ENCODE peak calls at places on chromosomes 12 and 14, in five cellular contexts. One of them, this sample, is unnamed.

GRCh38 chr14:95943699-95944098 is 67.1 kb downstream of the TUNAR start:
- DNase-seq in NCI-H1092: peak
- DNase-seq in GOT3: no peak
- DNase-seq in hepatocyte: no peak
- DNase-seq in NCI-H2029 treated with DMSO at 0.1 percent for 48 hours: no peak
- DNase-seq in this sample: no peak

GRCh38 chr14:73176673-73177072 is 40.4 kb downstream of the PSEN1 start:
- DNase-seq in NCI-H1092: no peak
- DNase-seq in GOT3: no peak
- DNase-seq in hepatocyte: no peak
- DNase-seq in NCI-H2029 treated with DMSO at 0.1 percent for 48 hours: no peak
- DNase-seq in this sample: peak

GRCh38 chr14:37078131-37078530 is 94.3 kb downstream of the SLC25A21 start:
- DNase-seq in NCI-H1092: no peak
- DNase-seq in GOT3: no peak
- DNase-seq in hepatocyte: no peak
- DNase-seq in NCI-H2029 treated with DMSO at 0.1 percent for 48 hours: no peak
- DNase-seq in this sample: no peak

GRCh38 chr14:88189040-88189839 is 133.8 kb downstream of the KCNK10 start:
- DNase-seq in NCI-H1092: peak
- DNase-seq in GOT3: no peak
- DNase-seq in hepatocyte: peak
- DNase-seq in NCI-H2029 treated with DMSO at 0.1 percent for 48 hours: peak
- DNase-seq in this sample: peak

GRCh38 chr14:98189944-98190343 is 1082.1 kb downstream of the BCL11B start:
- DNase-seq in NCI-H1092: no peak
- DNase-seq in GOT3: no peak
- DNase-seq in hepatocyte: no peak
- DNase-seq in NCI-H2029 treated with DMSO at 0.1 percent for 48 hours: no peak
- DNase-seq in this sample: no peak

GRCh38 chr14:68548194-68549056 is 244.4 kb downstream of the ZFP36L1 start:
- DNase-seq in NCI-H1092: peak
- DNase-seq in GOT3: peak
- DNase-seq in hepatocyte: peak
- DNase-seq in NCI-H2029 treated with DMSO at 0.1 percent for 48 hours: no peak
- DNase-seq in this sample: no peak

GRCh38 chr14:89571502-89571901 is 154.5 kb upstream of the FOXN3 start:
- DNase-seq in NCI-H1092: no peak
- DNase-seq in GOT3: no peak
- DNase-seq in hepatocyte: no peak
- DNase-seq in NCI-H2029 treated with DMSO at 0.1 percent for 48 hours: no peak
- DNase-seq in this sample: no peak

GRCh38 chr12:70733385-70733784 is 96.2 kb upstream of the PTPRB start:
- DNase-seq in NCI-H1092: peak
- DNase-seq in GOT3: no peak
- DNase-seq in hepatocyte: peak
- DNase-seq in NCI-H2029 treated with DMSO at 0.1 percent for 48 hours: peak
- DNase-seq in this sample: peak

GRCh38 chr14:102362084-102362483 is 606 bp downstream of the CINP start:
- DNase-seq in NCI-H1092: no peak
- DNase-seq in GOT3: no peak
- DNase-seq in hepatocyte: peak
- DNase-seq in NCI-H2029 treated with DMSO at 0.1 percent for 48 hours: no peak
- DNase-seq in this sample: no peak

GRCh38 chr12:103560604-103561101 is 26.4 kb upstream of the STAB2 start:
- DNase-seq in NCI-H1092: no peak
- DNase-seq in GOT3: peak
- DNase-seq in hepatocyte: peak
- DNase-seq in NCI-H2029 treated with DMSO at 0.1 percent for 48 hours: no peak
- DNase-seq in this sample: no peak

GRCh38 chr14:90641111-90642010 is 174.9 kb downstream of the TTC7B start:
- DNase-seq in NCI-H1092: no peak
- DNase-seq in GOT3: no peak
- DNase-seq in hepatocyte: no peak
- DNase-seq in NCI-H2029 treated with DMSO at 0.1 percent for 48 hours: no peak
- DNase-seq in this sample: no peak

GRCh38 chr12:71846322-71846940 is 6.9 kb downstream of the TBC1D15 start:
- DNase-seq in NCI-H1092: no peak
- DNase-seq in GOT3: no peak
- DNase-seq in hepatocyte: peak
- DNase-seq in NCI-H2029 treated with DMSO at 0.1 percent for 48 hours: no peak
- DNase-seq in this sample: peak

GRCh38 chr14:21192875-21193535 is 37.1 kb upstream of the OR5AU1 start:
- DNase-seq in NCI-H1092: no peak
- DNase-seq in GOT3: no peak
- DNase-seq in hepatocyte: no peak
- DNase-seq in NCI-H2029 treated with DMSO at 0.1 percent for 48 hours: no peak
- DNase-seq in this sample: no peak

GRCh38 chr14:106826833-106827369 is 1300.5 kb downstream of the TMEM121 start:
- DNase-seq in NCI-H1092: no peak
- DNase-seq in GOT3: no peak
- DNase-seq in hepatocyte: no peak
- DNase-seq in NCI-H2029 treated with DMSO at 0.1 percent for 48 hours: no peak
- DNase-seq in this sample: no peak

GRCh38 chr12:100991059-100991562 is 196.5 kb downstream of the ANO4 start:
- DNase-seq in NCI-H1092: no peak
- DNase-seq in GOT3: no peak
- DNase-seq in hepatocyte: no peak
- DNase-seq in NCI-H2029 treated with DMSO at 0.1 percent for 48 hours: no peak
- DNase-seq in this sample: no peak

GRCh38 chr12:30691122-30691879 is 4.4 kb downstream of the IPO8 start:
- DNase-seq in NCI-H1092: no peak
- DNase-seq in GOT3: no peak
- DNase-seq in hepatocyte: peak
- DNase-seq in NCI-H2029 treated with DMSO at 0.1 percent for 48 hours: peak
- DNase-seq in this sample: peak

GRCh38 chr12:18246057-18246456 is 15.3 kb upstream of the PIK3C2G start:
- DNase-seq in NCI-H1092: no peak
- DNase-seq in GOT3: no peak
- DNase-seq in hepatocyte: no peak
- DNase-seq in NCI-H2029 treated with DMSO at 0.1 percent for 48 hours: no peak
- DNase-seq in this sample: no peak

GRCh38 chr14:94009767-94010166 is 12.7 kb downstream of the CCDC197 start:
- DNase-seq in NCI-H1092: no peak
- DNase-seq in GOT3: no peak
- DNase-seq in hepatocyte: no peak
- DNase-seq in NCI-H2029 treated with DMSO at 0.1 percent for 48 hours: no peak
- DNase-seq in this sample: no peak

GRCh38 chr14:105863296-105864108 is 337.1 kb downstream of the TMEM121 start:
- DNase-seq in NCI-H1092: no peak
- DNase-seq in GOT3: no peak
- DNase-seq in hepatocyte: no peak
- DNase-seq in NCI-H2029 treated with DMSO at 0.1 percent for 48 hours: no peak
- DNase-seq in this sample: no peak

GRCh38 chr12:6605425-6606330 is 1.5 kb downstream of the CHD4 start:
- DNase-seq in NCI-H1092: no peak
- DNase-seq in GOT3: no peak
- DNase-seq in hepatocyte: no peak
- DNase-seq in NCI-H2029 treated with DMSO at 0.1 percent for 48 hours: peak
- DNase-seq in this sample: no peak

GRCh38 chr14:95979339-95980042 is 59.7 kb upstream of the C14orf132 start:
- DNase-seq in NCI-H1092: no peak
- DNase-seq in GOT3: no peak
- DNase-seq in hepatocyte: no peak
- DNase-seq in NCI-H2029 treated with DMSO at 0.1 percent for 48 hours: no peak
- DNase-seq in this sample: no peak

GRCh38 chr12:73833746-73834145 is 703.9 kb upstream of the ATXN7L3B start:
- DNase-seq in NCI-H1092: no peak
- DNase-seq in GOT3: no peak
- DNase-seq in hepatocyte: no peak
- DNase-seq in NCI-H2029 treated with DMSO at 0.1 percent for 48 hours: no peak
- DNase-seq in this sample: no peak

GRCh38 chr14:62162998-62163589 is 400.9 kb downstream of the SNAPC1 start:
- DNase-seq in NCI-H1092: peak
- DNase-seq in GOT3: no peak
- DNase-seq in hepatocyte: peak
- DNase-seq in NCI-H2029 treated with DMSO at 0.1 percent for 48 hours: peak
- DNase-seq in this sample: peak

GRCh38 chr14:43539210-43539609 is 967.9 kb downstream of the FSCB start:
- DNase-seq in NCI-H1092: no peak
- DNase-seq in GOT3: no peak
- DNase-seq in hepatocyte: peak
- DNase-seq in NCI-H2029 treated with DMSO at 0.1 percent for 48 hours: no peak
- DNase-seq in this sample: peak

GRCh38 chr12:130838284-130838950 is 633 bp downstream of the STX2 start:
- DNase-seq in NCI-H1092: peak
- DNase-seq in GOT3: no peak
- DNase-seq in hepatocyte: peak
- DNase-seq in NCI-H2029 treated with DMSO at 0.1 percent for 48 hours: no peak
- DNase-seq in this sample: no peak

GRCh38 chr12:51985136-51985835 is 21.5 kb upstream of the TAMALIN start:
- DNase-seq in NCI-H1092: no peak
- DNase-seq in GOT3: no peak
- DNase-seq in hepatocyte: no peak
- DNase-seq in NCI-H2029 treated with DMSO at 0.1 percent for 48 hours: no peak
- DNase-seq in this sample: no peak

GRCh38 chr12:3550839-3551238 is 59.8 kb downstream of the PRMT8 start:
- DNase-seq in NCI-H1092: no peak
- DNase-seq in GOT3: no peak
- DNase-seq in hepatocyte: no peak
- DNase-seq in NCI-H2029 treated with DMSO at 0.1 percent for 48 hours: no peak
- DNase-seq in this sample: no peak

GRCh38 chr12:69330475-69331473 is 17.4 kb upstream of the LYZ start:
- DNase-seq in NCI-H1092: no peak
- DNase-seq in GOT3: no peak
- DNase-seq in hepatocyte: peak
- DNase-seq in NCI-H2029 treated with DMSO at 0.1 percent for 48 hours: peak
- DNase-seq in this sample: no peak

GRCh38 chr14:23481992-23482813 is 12.7 kb downstream of the NGDN start:
- DNase-seq in NCI-H1092: no peak
- DNase-seq in GOT3: no peak
- DNase-seq in hepatocyte: no peak
- DNase-seq in NCI-H2029 treated with DMSO at 0.1 percent for 48 hours: peak
- DNase-seq in this sample: no peak

GRCh38 chr12:31303466-31303865 is 22.5 kb downstream of the SINHCAF start:
- DNase-seq in NCI-H1092: no peak
- DNase-seq in GOT3: no peak
- DNase-seq in hepatocyte: no peak
- DNase-seq in NCI-H2029 treated with DMSO at 0.1 percent for 48 hours: no peak
- DNase-seq in this sample: no peak

GRCh38 chr14:63544641-63545234 is 1.6 kb upstream of the PPP2R5E start:
- DNase-seq in NCI-H1092: peak
- DNase-seq in GOT3: no peak
- DNase-seq in hepatocyte: peak
- DNase-seq in NCI-H2029 treated with DMSO at 0.1 percent for 48 hours: no peak
- DNase-seq in this sample: peak

GRCh38 chr12:45498645-45499044 is 230.9 kb upstream of the ARID2 start:
- DNase-seq in NCI-H1092: no peak
- DNase-seq in GOT3: no peak
- DNase-seq in hepatocyte: no peak
- DNase-seq in NCI-H2029 treated with DMSO at 0.1 percent for 48 hours: no peak
- DNase-seq in this sample: no peak